ENCODE peak calls at places on chromosomes 3 and 15, in four cellular contexts. S is HepG2, V is vagina, U is PC-3. B is an unnamed sample.
A peak's percentile ranks its signal among the peaks of the same experiment; 100 is the strongest.

GRCh38 chr3:123048480-123049237 is 18.2 kb upstream of the PDIA5 start:
- DNase-seq in S (no peak), V (no peak), U (no peak), B (no peak)

GRCh38 chr3:172201136-172201989 is 162.0 kb downstream of the FNDC3B start:
- DNase-seq in V (no peak), S (no peak), U (no peak), B (peak; percentile 93)

GRCh38 chr15:63250312-63250965 is 27.0 kb upstream of the APH1B start:
- DNase-seq in S (no peak), U (peak; percentile 92), V (no peak), B (peak; percentile 97)

GRCh38 chr3:16993227-16993626 is 108.5 kb downstream of the PLCL2 start:
- DNase-seq in V (no peak), S (no peak), U (peak; percentile 55), B (peak; percentile 11)

GRCh38 chr3:49399467-49399866 is 12.3 kb downstream of the RHOA start:
- DNase-seq in U (no peak), S (no peak), V (no peak), B (peak; percentile 56)

GRCh38 chr3:114519415-114519814 is 225.6 kb downstream of the TIGIT start:
- DNase-seq in U (no peak), S (no peak), V (no peak), B (peak; percentile 84)

GRCh38 chr3:196003611-196004010 is 78.3 kb downstream of the TFRC start:
- DNase-seq in S (no peak), U (no peak), V (no peak), B (no peak)

GRCh38 chr15:48052871-48053383 is 67.9 kb upstream of the SLC24A5 start:
- DNase-seq in U (peak; percentile 59), V (no peak), S (no peak), B (peak; percentile 24)

GRCh38 chr15:31275331-31276262 is 51.0 kb upstream of the KLF13 start:
- DNase-seq in S (no peak), U (no peak), V (peak; percentile 69), B (no peak)

GRCh38 chr15:97904196-97904572 is 56.3 kb upstream of the ARRDC4 start:
- DNase-seq in S (peak; percentile 34), V (no peak), U (peak; percentile 62), B (peak; percentile 49)

GRCh38 chr3:9141903-9142302 is 107.5 kb downstream of the SRGAP3 start:
- DNase-seq in U (peak; percentile 39), S (no peak), V (no peak), B (no peak)

GRCh38 chr15:66503780-66504562 is 684 bp downstream of the RPL4 start:
- DNase-seq in V (no peak), U (no peak), S (no peak), B (no peak)

GRCh38 chr3:160401301-160402095 is 2.0 kb downstream of the SMC4 start:
- DNase-seq in S (peak; percentile 29), U (peak; percentile 67), V (no peak), B (peak; percentile 81)

GRCh38 chr3:39467394-39468107 is at the start of gene MOBP:
- DNase-seq in S (no peak), V (no peak), U (no peak), B (no peak)

GRCh38 chr3:121592856-121593702 is at the start of gene FBXO40:
- DNase-seq in V (no peak), U (no peak), S (no peak), B (no peak)

GRCh38 chr3:38247366-38248035 is 18.1 kb upstream of the SLC22A13 start:
- DNase-seq in V (no peak), S (peak; percentile 6), U (peak; percentile 95), B (peak; percentile 80)

GRCh38 chr3:151838574-151839312 is 24.8 kb downstream of the AADAC start:
- DNase-seq in U (peak; percentile 88), S (peak; percentile 77), V (no peak), B (peak; percentile 76)

GRCh38 chr15:33211409-33211808 is 16.9 kb upstream of the FMN1 start:
- DNase-seq in V (no peak), U (no peak), S (no peak), B (no peak)

GRCh38 chr3:99084825-99085224 is 183.3 kb upstream of the DCBLD2 start:
- DNase-seq in S (no peak), V (no peak), U (peak; percentile 95), B (no peak)

GRCh38 chr15:93362821-93363220 is 273.8 kb upstream of the RGMA start:
- DNase-seq in S (no peak), U (no peak), V (no peak), B (no peak)

GRCh38 chr3:197501496-197501878 is 54.3 kb downstream of the BDH1 start:
- DNase-seq in V (no peak), S (peak; percentile 62), U (peak; percentile 37), B (no peak)

GRCh38 chr3:149186726-149187125 is 34.9 kb downstream of the CP start:
- DNase-seq in S (no peak), U (no peak), V (no peak), B (no peak)

GRCh38 chr3:45775571-45776290 is 20.6 kb downstream of the SLC6A20 start:
- DNase-seq in V (no peak), U (no peak), S (no peak), B (no peak)

GRCh38 chr15:29124581-29125381 is 144.8 kb downstream of the NSMCE3 start:
- DNase-seq in U (peak; percentile 28), V (no peak), S (no peak), B (peak; percentile 31)

DNA sequence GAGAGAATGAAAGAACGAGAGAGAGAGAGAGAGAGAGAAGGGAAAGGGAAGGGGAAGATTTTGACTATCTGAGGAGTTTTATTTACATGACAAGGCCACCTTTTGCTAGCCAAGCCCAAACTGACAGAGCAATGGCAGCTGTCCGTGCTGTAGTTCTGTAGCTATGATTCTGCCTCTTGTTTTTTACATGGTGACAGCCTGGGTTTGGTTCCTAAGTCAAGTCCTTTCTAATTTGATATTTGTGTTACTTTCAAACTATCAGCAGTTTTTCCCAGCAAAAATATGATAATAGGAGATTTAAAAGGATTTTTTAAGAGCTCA is 26.3 kb upstream of the MFGE8 start:
- DNase-seq in V (peak; percentile 1), S (no peak), U (no peak), B (no peak)
- H3K27ac ChIP-seq in V (no peak overlapping the region), S (no peak overlapping the region), U (no peak overlapping the region), B (no peak overlapping the region)

GRCh38 chr3:133377396-133377795 is 22.5 kb upstream of the BFSP2 start:
- DNase-seq in S (peak; percentile 28), V (no peak), U (peak; percentile 50), B (peak; percentile 53)
- TF ChIP-seq CTCF in S (peak; percentile 59), V (no peak), U (peak; percentile 55), B (peak; percentile 78)

DNA sequence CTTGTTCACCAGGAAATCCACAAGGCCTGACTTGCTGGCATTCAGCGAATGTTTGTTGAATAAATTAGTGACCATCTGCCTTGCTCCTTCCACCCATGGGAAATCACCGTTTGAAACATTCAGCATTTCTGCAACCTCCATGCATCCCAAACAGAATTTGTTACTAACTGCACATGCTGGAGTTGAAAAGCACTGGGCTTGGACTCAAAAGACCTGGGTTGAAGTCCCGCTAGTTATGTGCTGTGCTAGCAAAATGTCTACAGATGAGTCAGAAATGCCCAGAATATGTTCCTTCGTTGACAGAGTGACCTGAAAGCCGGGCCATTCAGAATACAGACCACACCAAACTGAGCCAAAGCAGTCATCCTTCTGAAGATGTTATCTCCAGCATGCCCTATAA is 144.6 kb downstream of the ALDH1A2 start:
- DNase-seq in U (no peak), S (no peak), V (no peak), B (peak; percentile 12)
- H3K27ac ChIP-seq in U (no peak overlapping the region), S (no peak overlapping the region), V (peak overlapping the region; percentile 79), B (no peak overlapping the region)

DNA sequence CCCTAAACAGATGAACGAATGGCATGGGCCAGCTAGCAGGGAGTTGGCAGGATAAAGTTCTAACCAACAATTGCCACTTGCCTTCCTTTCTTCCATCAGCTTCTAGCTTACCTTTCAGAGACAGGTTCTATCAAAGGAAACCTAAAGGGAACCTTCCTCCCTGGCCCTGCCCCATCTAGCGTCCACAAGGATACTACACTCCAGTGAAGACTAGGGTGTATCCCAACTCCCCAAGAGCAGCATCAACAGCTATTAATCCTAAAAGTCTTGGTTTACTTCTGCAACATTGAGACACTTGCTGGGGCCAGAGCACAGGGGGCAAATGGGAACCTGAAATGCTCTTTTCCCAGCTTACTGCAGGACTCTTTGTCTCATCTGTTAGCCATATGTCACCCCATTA is 37.0 kb upstream of the TMC3 start:
- DNase-seq in U (no peak), S (no peak), V (no peak), B (no peak)
- TF ChIP-seq CTCF in U (no peak), S (no peak), V (no peak), B (peak; percentile 28)

GRCh38 chr3:66035763-66036477 is 2.8 kb downstream of the MAGI1 start:
- DNase-seq in S (peak; percentile 59), V (no peak), U (no peak), B (no peak)
- H3K27ac ChIP-seq in S (peak overlapping the region; percentile 98), V (no peak overlapping the region), U (no peak overlapping the region), B (no peak overlapping the region)

GRCh38 chr15:99385865-99386264 is 134.6 kb downstream of the LRRC28 start:
- DNase-seq in U (peak; percentile 11), V (no peak), S (peak; percentile 51), B (peak; percentile 22)

GRCh38 chr15:99393641-99394040 is 142.4 kb downstream of the LRRC28 start:
- DNase-seq in S (no peak), U (no peak), V (no peak), B (no peak)

GRCh38 chr15:99386429-99386828 is 135.1 kb downstream of the LRRC28 start:
- DNase-seq in U (no peak), V (no peak), S (no peak), B (no peak)

GRCh38 chr15:99387769-99388168 is 136.5 kb downstream of the LRRC28 start:
- DNase-seq in S (no peak), V (no peak), U (no peak), B (no peak)

GRCh38 chr15:99390667-99391066 is 139.4 kb downstream of the LRRC28 start:
- DNase-seq in V (no peak), U (peak; percentile 8), S (peak; percentile 27), B (no peak)
- TF ChIP-seq CTCF in V (no peak), U (peak; percentile 39), S (peak; percentile 45), B (peak; percentile 33)

B was measured in brain microvascular endothelial cell.